ENCODE peak calls at places on chromosomes 7 and 10, in eight cellular contexts. I is PC-3, J is brain microvascular endothelial cell, F is BJ, V is heart left ventricle, Q is HCT116, T is GM23338, O is vagina. U is an unnamed sample. For H3K36me3, the result is how much of the 10 kb centered on the place peaks cover.

GRCh38 chr10:17123961-17124360 is 5.7 kb downstream of the CUBN start:
- DNase-seq in I (no peak), T (no peak), V (no peak), F (no peak), Q (no peak), J (no peak), O (no peak), U (no peak)

GRCh38 chr7:105790996-105791395 is 85.4 kb downstream of the ATXN7L1 start:
- DNase-seq in V (no peak), Q (peak), T (no peak), F (no peak), J (no peak), I (peak), O (no peak), U (peak)

GRCh38 chr10:103580422-103580821 is 86.9 kb downstream of the NEURL1 start:
- DNase-seq in F (no peak), I (no peak), T (no peak), J (no peak), V (no peak), Q (no peak), O (no peak), U (no peak)

GRCh38 chr10:111934926-111935325 is 248.6 kb downstream of the GPAM start:
- DNase-seq in F (no peak), T (no peak), I (no peak), V (no peak), Q (no peak), J (no peak), O (no peak), U (no peak)

GRCh38 chr10:50439187-50439586 is 184.6 kb downstream of the SGMS1 start:
- DNase-seq in I (no peak), O (no peak), Q (no peak), V (no peak), J (no peak), F (no peak), T (no peak), U (no peak)

GRCh38 chr10:117684211-117684610 is 141.7 kb downstream of the EMX2 start:
- DNase-seq in J (no peak), O (no peak), I (no peak), T (no peak), Q (no peak), F (no peak), V (no peak), U (no peak)

GRCh38 chr10:93079663-93080349 is 6.1 kb downstream of the CYP26A1 start:
- DNase-seq in I (no peak), F (no peak), T (no peak), V (no peak), J (no peak), Q (no peak), O (peak), U (no peak)

GRCh38 chr10:44759122-44759521 is 152.0 kb upstream of the TMEM72 start:
- DNase-seq in F (no peak), V (no peak), Q (no peak), T (no peak), I (no peak), J (no peak), O (no peak), U (no peak)

GRCh38 chr10:129758180-129758579 is 205.9 kb downstream of the EBF3 start:
- DNase-seq in Q (no peak), J (no peak), O (peak), V (no peak), T (no peak), F (no peak), I (no peak), U (no peak)

GRCh38 chr7:128221929-128222403 is 19.1 kb upstream of the LEP start:
- DNase-seq in F (peak), I (peak), V (no peak), O (no peak), Q (peak), T (no peak), J (peak), U (peak)

GRCh38 chr7:29812185-29812876 is 6.0 kb downstream of the WIPF3 start:
- DNase-seq in V (no peak), Q (no peak), J (no peak), I (no peak), O (no peak), F (no peak), T (no peak), U (no peak)

GRCh38 chr7:91953618-91954017 is 13.0 kb downstream of the AKAP9 start:
- DNase-seq in O (no peak), I (peak), J (peak), T (peak), F (no peak), Q (no peak), V (no peak), U (peak)

GRCh38 chr7:149690688-149691446 is 82.5 kb downstream of the ZNF467 start:
- DNase-seq in Q (peak), V (peak), I (peak), T (peak), O (no peak), J (peak), F (no peak), U (peak)

GRCh38 chr7:92043637-92044036 is 90.6 kb downstream of the CYP51A1 start:
- DNase-seq in V (no peak), Q (no peak), J (no peak), F (no peak), I (no peak), T (no peak), O (no peak), U (no peak)

GRCh38 chr7:158057446-158057845 is 530.2 kb downstream of the PTPRN2 start:
- DNase-seq in O (no peak), Q (no peak), V (no peak), F (no peak), T (no peak), J (no peak), I (no peak), U (no peak)

GRCh38 chr10:36531621-36532020 is 593.8 kb upstream of the ANKRD30A start:
- DNase-seq in Q (no peak), T (no peak), V (no peak), J (no peak), F (no peak), O (no peak), I (peak), U (peak)

GRCh38 chr10:7984896-7985295 is 69.6 kb upstream of the GATA3 start:
- DNase-seq in J (peak), T (no peak), Q (no peak), F (no peak), O (no peak), I (no peak), V (no peak), U (no peak)

GRCh38 chr7:144835668-144836544 is at the start of gene TPK1:
- DNase-seq in T (peak), Q (peak), F (peak), J (peak), V (peak), I (peak), O (no peak), U (peak)

GRCh38 chr10:31759124-31759798 is 169.4 kb downstream of the ARHGAP12 start:
- DNase-seq in T (peak), Q (peak), I (no peak), J (no peak), O (no peak), F (no peak), V (peak), U (peak)

GRCh38 chr10:116207690-116208089 is 65.3 kb downstream of the GFRA1 start:
- DNase-seq in F (no peak), V (no peak), Q (no peak), J (no peak), T (no peak), I (no peak), O (no peak), U (no peak)

GRCh38 chr10:4088354-4089066 is 303.5 kb upstream of the KLF6 start:
- DNase-seq in F (no peak), I (no peak), J (no peak), O (no peak), V (no peak), Q (no peak), T (no peak), U (no peak)

GRCh38 chr7:144011458-144012230 is 11.5 kb downstream of the OR6B1 start:
- DNase-seq in Q (no peak), V (no peak), O (no peak), T (no peak), F (no peak), J (no peak), I (peak), U (no peak)

GRCh38 chr7:88759216-88759955 is at the start of gene ZNF804B:
- DNase-seq in O (no peak), J (no peak), Q (no peak), F (no peak), V (peak), I (no peak), T (peak), U (no peak)

GRCh38 chr7:2151235-2151634 is 81.5 kb downstream of the MAD1L1 start:
- DNase-seq in T (no peak), F (no peak), V (no peak), O (no peak), Q (no peak), I (no peak), J (no peak), U (no peak)

GRCh38 chr7:121313793-121314676 is 14.8 kb upstream of the WNT16 start:
- DNase-seq in V (no peak), J (no peak), F (peak), Q (peak), I (no peak), O (no peak), T (no peak), U (peak)

GRCh38 chr7:121473645-121474300 is 77.7 kb upstream of the FAM3C start:
- DNase-seq in T (no peak), Q (no peak), I (no peak), O (no peak), V (no peak), F (no peak), J (no peak), U (no peak)

GRCh38 chr7:100674441-100675407 is 1.2 kb downstream of the GNB2 start:
- DNase-seq in Q (no peak), F (no peak), I (no peak), J (no peak), O (no peak), V (no peak), T (peak), U (no peak)

GRCh38 chr10:126197036-126197543 is 191.2 kb downstream of the ADAM12 start:
- DNase-seq in Q (no peak), F (no peak), T (no peak), O (no peak), I (no peak), J (no peak), V (no peak), U (no peak)

GRCh38 chr10:13310518-13311176 is 10.8 kb upstream of the PHYH start:
- DNase-seq in V (no peak), F (no peak), I (no peak), O (no peak), Q (no peak), T (no peak), J (no peak), U (no peak)

GRCh38 chr7:47298636-47299035 is 283.3 kb downstream of the TNS3 start:
- DNase-seq in V (no peak), J (no peak), I (no peak), T (no peak), O (no peak), F (no peak), Q (no peak), U (no peak)

GRCh38 chr7:94417261-94417660 is 22.6 kb downstream of the COL1A2 start:
- DNase-seq in V (no peak), I (no peak), J (no peak), O (no peak), F (no peak), Q (no peak), T (no peak), U (no peak)

GRCh38 chr10:132101529-132101928 is 35.8 kb downstream of the JAKMIP3 start:
- DNase-seq in I (no peak), J (no peak), O (no peak), F (no peak), Q (no peak), V (no peak), T (no peak), U (no peak)

GRCh38 chr7:2967705-2968104 is 76.0 kb downstream of the CARD11 start:
- DNase-seq in O (no peak), Q (no peak), V (no peak), I (no peak), T (no peak), F (no peak), J (no peak), U (no peak)

GRCh38 chr10:80453392-80453714 is 757 bp upstream of the TSPAN14 start:
- DNase-seq in F (no peak), V (no peak), O (no peak), I (no peak), J (no peak), T (peak), Q (no peak), U (no peak)

GRCh38 chr7:150744041-150744656 is 6.9 kb downstream of the GIMAP5 start:
- DNase-seq in F (no peak), Q (no peak), J (no peak), V (no peak), T (no peak), O (no peak), I (no peak), U (no peak)

GRCh38 chr10:25083546-25084111 is 67.2 kb downstream of the THNSL1 start:
- DNase-seq in T (no peak), J (no peak), F (no peak), O (no peak), Q (no peak), I (no peak), V (no peak), U (no peak)

GRCh38 chr10:103982639-103983038 is 15.7 kb downstream of the SLK start:
- DNase-seq in O (no peak), F (no peak), J (no peak), I (no peak), V (no peak), Q (peak), T (peak), U (no peak)

GRCh38 chr10:132201111-132201989 is 14.6 kb downstream of the DPYSL4 start:
- DNase-seq in J (no peak), O (no peak), T (no peak), I (no peak), F (no peak), V (peak), Q (no peak), U (no peak)

GRCh38 chr7:28956608-28957063 is 1.5 kb downstream of the TRIL start:
- DNase-seq in Q (no peak), F (no peak), I (peak), T (peak), J (no peak), V (peak), O (no peak), U (peak)

GRCh38 chr10:109456566-109457361 is 466.5 kb downstream of the XPNPEP1 start:
- DNase-seq in Q (no peak), T (peak), J (no peak), V (no peak), F (no peak), O (no peak), I (no peak), U (no peak)

GRCh38 chr7:155312108-155312507 is 14.4 kb downstream of the INSIG1 start:
- DNase-seq in O (no peak), I (no peak), Q (no peak), J (no peak), T (no peak), F (no peak), V (no peak), U (no peak)

GRCh38 chr7:155309021-155309338 is 11.3 kb downstream of the INSIG1 start:
- DNase-seq in J (no peak), V (no peak), O (no peak), F (no peak), Q (no peak), I (no peak), T (no peak), U (no peak)

GRCh38 chr7:155312653-155313052 is 15.0 kb downstream of the INSIG1 start:
- DNase-seq in V (no peak), Q (no peak), I (no peak), O (no peak), T (no peak), J (no peak), F (no peak), U (no peak)

GRCh38 chr7:155308330-155309020 is 10.8 kb downstream of the INSIG1 start:
- DNase-seq in V (no peak), F (no peak), I (no peak), T (no peak), J (no peak), O (no peak), Q (no peak), U (no peak)

GRCh38 chr7:155310425-155311114 is 12.9 kb downstream of the INSIG1 start:
- DNase-seq in F (no peak), I (no peak), T (no peak), Q (no peak), J (no peak), O (no peak), V (no peak), U (peak)
- H3K36me3 ChIP-seq in F (under half), I (under half), T (under half), Q (under half), J (under half), O (under half), V (half or more), U (under half)

GRCh38 chr7:98617960-98618418 is 904 bp downstream of the NPTX2 start:
- DNase-seq in T (peak), Q (no peak), F (no peak), V (no peak), J (no peak), I (no peak), O (no peak), U (no peak)

GRCh38 chr7:98618786-98619185 is 1.7 kb downstream of the NPTX2 start:
- DNase-seq in O (no peak), V (no peak), J (no peak), I (no peak), T (no peak), Q (no peak), F (no peak), U (peak)

GRCh38 chr7:98621573-98622482 is 4.7 kb downstream of the NPTX2 start:
- DNase-seq in I (no peak), O (no peak), Q (no peak), J (no peak), V (no peak), T (no peak), F (no peak), U (no peak)

GRCh38 chr7:98617051-98617959 is at the start of gene NPTX2:
- DNase-seq in I (no peak), Q (no peak), O (no peak), F (no peak), J (no peak), T (peak), V (peak), U (no peak)

GRCh38 chr7:98619450-98620321 is 2.6 kb downstream of the NPTX2 start:
- DNase-seq in O (no peak), T (peak), F (no peak), I (no peak), J (no peak), V (peak), Q (no peak), U (no peak)
- TF ChIP-seq CTCF in O (no peak), T (no peak), F (no peak), I (no peak), J (no peak), V (no peak), Q (no peak), U (no peak)

GRCh38 chr10:48801026-48801425 is 116.4 kb downstream of the WDFY4 start:
- DNase-seq in V (no peak), I (no peak), J (no peak), O (no peak), F (peak), T (no peak), Q (no peak), U (peak)

GRCh38 chr10:48802611-48803046 is 118.0 kb downstream of the WDFY4 start:
- DNase-seq in J (no peak), O (no peak), F (no peak), I (no peak), T (no peak), V (no peak), Q (no peak), U (no peak)

GRCh38 chr10:48796846-48797245 is 112.2 kb downstream of the WDFY4 start:
- DNase-seq in Q (no peak), F (no peak), V (no peak), O (no peak), T (no peak), J (no peak), I (no peak), U (no peak)

GRCh38 chr10:48798486-48799254 is 114.0 kb downstream of the WDFY4 start:
- DNase-seq in V (no peak), T (no peak), I (no peak), J (no peak), F (peak), Q (no peak), O (no peak), U (peak)

GRCh38 chr10:48800283-48800675 is 115.6 kb downstream of the WDFY4 start:
- DNase-seq in O (no peak), J (no peak), F (no peak), V (no peak), I (no peak), T (no peak), Q (no peak), U (no peak)
- H3K4me3 ChIP-seq in O (no peak), J (no peak), F (no peak), V (no peak), I (no peak), T (no peak), Q (no peak), U (no peak)

GRCh38 chr7:5528815-5529442 is 105.3 kb upstream of the TNRC18 start:
- DNase-seq in T (no peak), Q (no peak), J (no peak), F (no peak), O (no peak), V (peak), I (no peak), U (no peak)

GRCh38 chr7:5525271-5526189 is 101.9 kb upstream of the TNRC18 start:
- DNase-seq in F (no peak), V (peak), Q (peak), O (no peak), J (no peak), T (peak), I (peak), U (peak)

GRCh38 chr7:5528071-5528814 is 104.6 kb upstream of the TNRC18 start:
- DNase-seq in O (no peak), Q (no peak), V (peak), T (no peak), I (no peak), F (no peak), J (no peak), U (no peak)

GRCh38 chr7:5523052-5523711 is 99.5 kb upstream of the TNRC18 start:
- DNase-seq in O (no peak), T (peak), Q (no peak), J (no peak), F (no peak), V (peak), I (peak), U (peak)

GRCh38 chr7:5526190-5527037 is 102.8 kb upstream of the TNRC18 start:
- DNase-seq in V (peak), J (no peak), F (no peak), T (peak), I (peak), Q (no peak), O (no peak), U (peak)
- H3K36me3 ChIP-seq in V (half or more), J (half or more), F (under half), T (half or more), I (under half), Q (under half), O (under half), U (under half)

GRCh38 chr7:141231018-141231792 is 157.3 kb downstream of the TMEM178B start:
- DNase-seq in V (no peak), I (peak), F (no peak), T (peak), Q (peak), J (peak), O (no peak), U (no peak)
- TF ChIP-seq CTCF in V (peak), I (peak), F (peak), T (peak), Q (peak), J (peak), O (no peak), U (peak)

GRCh38 chr7:73518470-73518869 is 3.6 kb downstream of the BAZ1B start:
- DNase-seq in O (no peak), Q (no peak), J (no peak), F (no peak), T (no peak), I (no peak), V (no peak), U (no peak)
- H3K4me3 ChIP-seq in O (no peak), Q (no peak), J (no peak), F (no peak), T (peak), I (peak), V (no peak), U (no peak)

GRCh38 chr7:138023618-138024333 is 21.9 kb upstream of the CREB3L2 start:
- DNase-seq in T (no peak), V (no peak), F (no peak), Q (no peak), I (no peak), O (no peak), J (no peak), U (no peak)
- H3K36me3 ChIP-seq in T (under half), V (under half), F (under half), Q (under half), I (under half), O (under half), J (under half), U (under half)

GRCh38 chr10:97795886-97796285 is 24.1 kb upstream of the SFRP5 start:
- DNase-seq in T (peak), F (no peak), Q (no peak), J (no peak), I (no peak), O (no peak), V (no peak), U (no peak)
- TF ChIP-seq CTCF in T (peak), F (no peak), Q (no peak), J (no peak), I (peak), O (no peak), V (no peak), U (no peak)